ENCODE peak calls at places on chromosomes 4 and X, in five cellular contexts. P is sciatic nerve, F is GM04504, V is NAMALWA, L is GM12865. H is an unnamed sample.
A peak's percentile ranks its signal among the peaks of the same experiment; 100 is the strongest.

GRCh38 chr4:40669504-40669903 is 39.8 kb upstream of the RBM47 start:
- DNase-seq in P (no peak), F (no peak), V (no peak), L (peak; percentile 78), H (no peak)

GRCh38 chrX:50211510-50211909 is 6.9 kb downstream of the CCNB3 start:
- DNase-seq in P (no peak), F (no peak), V (peak; percentile 33), L (peak; percentile 1), H (no peak)

GRCh38 chr4:85966308-85966882 is 393.5 kb downstream of the MAPK10 start:
- DNase-seq in P (no peak), F (no peak), V (no peak), L (no peak), H (no peak)

GRCh38 chr4:13944095-13944501 is 316.6 kb upstream of the BOD1L1 start:
- DNase-seq in P (no peak), F (no peak), V (no peak), L (no peak), H (no peak)

GRCh38 chrX:140501940-140502468 is 2.9 kb downstream of the SOX3 start:
- DNase-seq in P (no peak), F (no peak), V (no peak), L (no peak), H (no peak)

GRCh38 chr4:11730545-11730944 is 301.9 kb upstream of the HS3ST1 start:
- DNase-seq in P (no peak), F (no peak), V (no peak), L (no peak), H (no peak)

GRCh38 chr4:119038465-119038864 is 97.2 kb upstream of the MYOZ2 start:
- DNase-seq in P (no peak), F (no peak), V (no peak), L (no peak), H (no peak)

GRCh38 chr4:170675568-170676262 is 586.0 kb upstream of the AADAT start:
- DNase-seq in P (no peak), F (no peak), V (no peak), L (peak; percentile 57), H (no peak)

GRCh38 chr4:184284336-184284690 is 66.6 kb upstream of the ENPP6 start:
- DNase-seq in P (no peak), F (no peak), V (no peak), L (peak; percentile 77), H (no peak)

GRCh38 chrX:85029043-85029442 is 25.4 kb downstream of the APOOL start:
- DNase-seq in P (no peak), F (no peak), V (no peak), L (no peak), H (no peak)

GRCh38 chr4:829761-830655 is 4.1 kb upstream of the CPLX1 start:
- DNase-seq in P (no peak), F (no peak), V (no peak), L (no peak), H (no peak)

GRCh38 chr4:98510757-98511517 is 147.5 kb downstream of the TSPAN5 start:
- DNase-seq in P (no peak), F (peak; percentile 87), V (no peak), L (no peak), H (no peak)

GRCh38 chr4:91171217-91171616 is 1044.0 kb downstream of the CCSER1 start:
- DNase-seq in P (no peak), F (no peak), V (no peak), L (no peak), H (no peak)

GRCh38 chr4:13430834-13431568 is 53.1 kb downstream of the RAB28 start:
- DNase-seq in P (no peak), F (no peak), V (peak; percentile 28), L (no peak), H (no peak)

GRCh38 chrX:78753571-78753970 is 6.1 kb downstream of the LPAR4 start:
- DNase-seq in P (no peak), F (no peak), V (no peak), L (no peak), H (no peak)

GRCh38 chr4:27278615-27279014 is 418.0 kb downstream of the STIM2 start:
- DNase-seq in P (no peak), F (no peak), V (peak; percentile 15), L (peak; percentile 2), H (no peak)

GRCh38 chr4:158858410-158859189 is 89.8 kb downstream of the FNIP2 start:
- DNase-seq in P (no peak), F (peak; percentile 38), V (no peak), L (no peak), H (no peak)

GRCh38 chrX:48934581-48935331 is 15.9 kb upstream of the PIM2 start:
- DNase-seq in P (no peak), F (no peak), V (no peak), L (no peak), H (no peak)

GRCh38 chrX:19723427-19723826 is 164.0 kb downstream of the SH3KBP1 start:
- DNase-seq in P (no peak), F (no peak), V (no peak), L (no peak), H (no peak)

GRCh38 chr4:10107111-10108091 is 9.2 kb downstream of the WDR1 start:
- DNase-seq in P (no peak), F (no peak), V (no peak), L (no peak), H (no peak)

GRCh38 chr4:106898621-106899230 is 137.4 kb downstream of the DKK2 start:
- DNase-seq in P (peak; percentile 48), F (peak; percentile 33), V (peak; percentile 67), L (peak; percentile 59), H (no peak)

GRCh38 chr4:186699298-186699697 is 24.4 kb downstream of the FAT1 start:
- DNase-seq in P (no peak), F (no peak), V (no peak), L (no peak), H (no peak)

GRCh38 chr4:13483142-13484044 is 747 bp downstream of the RAB28 start:
- DNase-seq in P (no peak), F (peak; percentile 47), V (peak; percentile 48), L (peak; percentile 33), H (peak; percentile 0)

GRCh38 chr4:16083217-16084191 is at the start of gene PROM1:
- DNase-seq in P (no peak), F (no peak), V (no peak), L (no peak), H (no peak)

GRCh38 chrX:107673933-107674479 is 45.7 kb downstream of the PRPS1 start:
- DNase-seq in P (no peak), F (no peak), V (peak; percentile 92), L (peak; percentile 92), H (peak; percentile 65)

GRCh38 chrX:20265221-20265725 is 1.4 kb downstream of the RPS6KA3 start:
- DNase-seq in P (peak; percentile 67), F (peak; percentile 31), V (peak; percentile 75), L (peak; percentile 68), H (no peak)

GRCh38 chr4:8585186-8585585 is 5.0 kb downstream of the GPR78 start:
- DNase-seq in P (no peak), F (no peak), V (peak; percentile 18), L (peak; percentile 18), H (no peak)

GRCh38 chr4:6183740-6184139 is 16.6 kb downstream of the JAKMIP1 start:
- DNase-seq in P (no peak), F (no peak), V (peak; percentile 60), L (peak; percentile 94), H (no peak)

GRCh38 chr4:2066571-2067445 is 7.7 kb downstream of the NAT8L start:
- DNase-seq in P (no peak), F (no peak), V (no peak), L (no peak), H (no peak)

GRCh38 chrX:153412746-153413720 is 1.8 kb downstream of the ZFP92 start:
- DNase-seq in P (no peak), F (no peak), V (no peak), L (no peak), H (no peak)

GRCh38 chr4:129455462-129455861 is 359.5 kb downstream of the C4orf33 start:
- DNase-seq in P (no peak), F (no peak), V (no peak), L (no peak), H (no peak)

GRCh38 chr4:138910914-138911336 is 104.7 kb upstream of the NOCT start:
- DNase-seq in P (no peak), F (peak; percentile 66), V (no peak), L (no peak), H (no peak)

GRCh38 chr4:86586160-86586572 is 7.9 kb upstream of the PTPN13 start:
- DNase-seq in P (no peak), F (no peak), V (peak; percentile 4), L (peak; percentile 44), H (no peak)

GRCh38 chrX:8647176-8647575 is 84.8 kb downstream of the ANOS1 start:
- DNase-seq in P (no peak), F (no peak), V (no peak), L (no peak), H (no peak)

GRCh38 chr4:16897991-16898827 is at the start of gene LDB2:
- DNase-seq in P (peak; percentile 81), F (peak; percentile 61), V (no peak), L (peak; percentile 14), H (no peak)

GRCh38 chr4:145851516-145852201 is 87.0 kb downstream of the ZNF827 start:
- DNase-seq in P (no peak), F (no peak), V (no peak), L (no peak), H (no peak)